ENCODE peak calls at places on chromosomes 1 and 21, in ten cellular contexts. L, P, H, W, Q, R, M, K, C and A are unnamed samples. For H3K4me1, the result is how much of the 10 kb centered on the place peaks cover.

GRCh38 chr21:43849532-43850299 is 15.3 kb upstream of the AGPAT3 start:
- DNase-seq in L (no peak), P (peak), H (no peak), W (no peak), Q (no peak), R (no peak), M (no peak), K (no peak), C (no peak), A (no peak)

GRCh38 chr1:151062738-151063371 is 2.7 kb downstream of the MLLT11 start:
- DNase-seq in L (no peak), P (no peak), H (no peak), W (no peak), Q (peak), R (peak), M (no peak), K (no peak), C (peak), A (no peak)

GRCh38 chr21:34890724-34891609 is 158.1 kb downstream of the RUNX1 start:
- DNase-seq in L (peak), P (peak), H (peak), W (no peak), Q (no peak), R (no peak), M (peak), K (no peak), C (peak), A (peak)

GRCh38 chr1:200671235-200671786 is 1.6 kb upstream of the DDX59 start:
- DNase-seq in L (no peak), P (no peak), H (no peak), W (no peak), Q (no peak), R (no peak), M (no peak), K (no peak), C (no peak), A (no peak)

GRCh38 chr1:59691261-59691660 is 123.5 kb upstream of the HOOK1 start:
- DNase-seq in L (no peak), P (no peak), H (peak), W (no peak), Q (no peak), R (no peak), M (peak), K (no peak), C (no peak), A (peak)

GRCh38 chr1:198523183-198523942 is 17.1 kb downstream of the ATP6V1G3 start:
- DNase-seq in L (no peak), P (no peak), H (no peak), W (peak), Q (no peak), R (no peak), M (no peak), K (no peak), C (no peak), A (no peak)

GRCh38 chr1:61133048-61134019 is 51.0 kb downstream of the NFIA start:
- DNase-seq in L (no peak), P (no peak), H (no peak), W (no peak), Q (no peak), R (no peak), M (no peak), K (no peak), C (no peak), A (no peak)

GRCh38 chr1:229024528-229025119 is 246.3 kb upstream of the RAB4A start:
- DNase-seq in L (no peak), P (no peak), H (peak), W (no peak), Q (peak), R (peak), M (no peak), K (peak), C (peak), A (peak)

GRCh38 chr1:99682291-99682751 is 36.4 kb downstream of the PALMD start:
- DNase-seq in L (no peak), P (no peak), H (no peak), W (no peak), Q (no peak), R (no peak), M (no peak), K (no peak), C (peak), A (no peak)

GRCh38 chr21:41726970-41727783 is 39.7 kb downstream of the RIPK4 start:
- DNase-seq in L (no peak), P (peak), H (peak), W (no peak), Q (peak), R (no peak), M (no peak), K (peak), C (no peak), A (no peak)

GRCh38 chr1:7888248-7889010 is 35.6 kb upstream of the UTS2 start:
- DNase-seq in L (no peak), P (no peak), H (no peak), W (no peak), Q (no peak), R (no peak), M (no peak), K (no peak), C (no peak), A (no peak)

GRCh38 chr1:228087771-228088251 is 5.3 kb downstream of the ARF1 start:
- DNase-seq in L (peak), P (peak), H (peak), W (no peak), Q (peak), R (no peak), M (no peak), K (no peak), C (peak), A (no peak)

DNA sequence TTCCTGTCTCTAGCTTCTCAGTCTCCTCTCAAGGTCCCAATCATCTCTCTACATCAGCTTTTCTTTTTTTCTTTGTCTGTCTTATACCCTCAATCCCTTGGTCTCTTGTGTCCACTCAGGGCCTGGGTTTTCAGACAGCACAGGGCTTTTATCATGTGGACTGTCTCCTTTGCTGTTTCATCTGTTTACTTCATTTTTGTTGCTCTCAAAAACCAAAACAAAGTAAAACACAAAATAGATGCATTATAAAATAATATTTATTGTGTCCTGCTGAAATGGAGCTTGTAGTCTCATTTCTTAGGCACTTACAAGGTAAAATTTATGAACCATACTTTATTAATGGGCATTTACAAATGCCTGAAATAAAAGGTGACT is 17.8 kb upstream of the SLAMF6 start:
- DNase-seq in L (no peak), P (no peak), H (no peak), W (no peak), Q (no peak), R (no peak), M (no peak), K (no peak), C (no peak), A (no peak)
- H3K4me1 ChIP-seq in L (under half), P (under half), H (under half), W (half or more), Q (under half), R (under half), M (under half), K (under half), C (under half), A (under half)

GRCh38 chr1:176183618-176184017 is 23.5 kb downstream of the COP1 start:
- DNase-seq in L (no peak), P (no peak), H (no peak), W (no peak), Q (no peak), R (no peak), M (no peak), K (no peak), C (no peak), A (no peak)
- TF ChIP-seq CTCF in L (no peak), P (no peak), H (no peak), W (no peak), Q (no peak), R (no peak), M (no peak), K (no peak), C (no peak), A (no peak)

GRCh38 chr1:24198766-24199165 is 11.7 kb upstream of the IFNLR1 start:
- DNase-seq in L (no peak), P (no peak), H (no peak), W (no peak), Q (no peak), R (no peak), M (no peak), K (no peak), C (no peak), A (no peak)
- H3K4me1 ChIP-seq in L (under half), P (under half), H (under half), W (half or more), Q (under half), R (under half), M (under half), K (under half), C (under half), A (under half)

GRCh38 chr1:91148641-91149069 is 126.8 kb upstream of the ZNF644 start:
- DNase-seq in L (no peak), P (no peak), H (no peak), W (no peak), Q (no peak), R (no peak), M (no peak), K (no peak), C (no peak), A (no peak)
- TF ChIP-seq CTCF in L (no peak), P (no peak), H (no peak), W (peak), Q (no peak), R (no peak), M (peak), K (no peak), C (no peak), A (no peak)

GRCh38 chr1:41918450-41919043 is at the start of gene HIVEP3:
- DNase-seq in L (no peak), P (no peak), H (no peak), W (no peak), Q (no peak), R (peak), M (peak), K (no peak), C (peak), A (peak)

GRCh38 chr1:41919764-41920397 is 1.2 kb upstream of the HIVEP3 start:
- DNase-seq in L (no peak), P (peak), H (peak), W (no peak), Q (no peak), R (peak), M (peak), K (peak), C (no peak), A (no peak)

GRCh38 chr1:41919131-41919530 is 409 bp upstream of the HIVEP3 start:
- DNase-seq in L (no peak), P (no peak), H (no peak), W (no peak), Q (no peak), R (no peak), M (no peak), K (no peak), C (no peak), A (no peak)

GRCh38 chr1:41917051-41917530 is 1.6 kb downstream of the HIVEP3 start:
- DNase-seq in L (no peak), P (no peak), H (no peak), W (no peak), Q (no peak), R (no peak), M (no peak), K (no peak), C (no peak), A (peak)

GRCh38 chr1:41917835-41918449 is 780 bp downstream of the HIVEP3 start:
- DNase-seq in L (no peak), P (peak), H (peak), W (no peak), Q (no peak), R (peak), M (peak), K (no peak), C (peak), A (peak)
- H3K4me1 ChIP-seq in L (under half), P (under half), H (half or more), W (under half), Q (under half), R (under half), M (under half), K (under half), C (under half), A (under half)

DNA sequence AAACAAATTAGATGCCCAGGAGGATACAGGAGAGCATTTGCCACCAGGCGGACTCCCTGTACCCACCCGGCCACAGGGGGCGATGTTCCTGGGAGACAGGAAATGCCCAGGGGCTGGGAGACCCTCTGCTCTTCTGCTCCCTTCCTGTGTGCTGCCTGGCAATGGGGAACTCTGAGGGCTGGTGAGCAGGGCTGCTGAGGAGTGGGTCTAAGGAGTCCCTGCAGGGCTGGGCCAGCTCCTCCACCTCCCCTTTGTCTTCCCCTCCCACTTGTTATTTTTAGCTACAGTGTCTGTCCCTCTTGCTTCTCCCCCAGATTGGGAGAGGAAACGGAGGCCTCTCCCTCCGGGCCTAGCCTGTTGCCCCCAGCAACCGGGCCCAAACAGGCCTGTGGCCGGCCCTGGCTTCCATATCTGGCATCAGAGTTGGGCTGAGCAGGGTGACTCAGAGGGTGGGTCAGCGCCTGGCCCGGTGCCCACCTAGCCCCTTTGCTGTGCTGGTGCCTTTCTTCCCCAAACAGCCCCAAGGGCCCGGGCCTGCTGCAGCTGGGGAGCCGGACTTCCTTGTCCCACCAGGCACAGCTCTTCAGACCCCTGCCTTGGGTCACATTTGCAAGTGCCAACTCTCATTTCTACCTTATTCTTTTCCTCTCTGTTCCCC is 11.7 kb downstream of the LMNA start:
- DNase-seq in L (peak), P (peak), H (peak), W (peak), Q (peak), R (peak), M (no peak), K (peak), C (peak), A (peak)
- TF ChIP-seq CTCF in L (no peak), P (peak), H (peak), W (peak), Q (peak), R (peak), M (peak), K (peak), C (peak), A (peak)